ENCODE peak calls at places on chromosomes 7 and 10, in nine cellular contexts. X, Y, M, K, C, D, Z, I and Q are unnamed samples.

GRCh38 chr10:48187126-48187525 is 87.4 kb downstream of the FRMPD2 start:
- DNase-seq in X (no peak), Y (no peak), M (no peak), K (no peak), C (no peak), D (no peak), Z (no peak), I (no peak), Q (no peak)

GRCh38 chr10:6838118-6838517 is 258.0 kb upstream of the PRKCQ start:
- DNase-seq in X (peak; percentile 16), Y (no peak), M (no peak), K (no peak), C (no peak), D (no peak), Z (no peak), I (no peak), Q (no peak)

GRCh38 chr7:51644216-51644615 is 327.6 kb upstream of the COBL start:
- DNase-seq in X (no peak), Y (no peak), M (no peak), K (no peak), C (no peak), D (no peak), Z (no peak), I (no peak), Q (no peak)

GRCh38 chr10:50622497-50623298 is 1.1 kb downstream of the SGMS1 start:
- DNase-seq in X (peak; percentile 46), Y (peak; percentile 46), M (peak; percentile 50), K (peak; percentile 42), C (no peak), D (peak; percentile 25), Z (no peak), I (no peak), Q (no peak)

GRCh38 chr10:6513509-6513908 is 66.6 kb downstream of the PRKCQ start:
- DNase-seq in X (no peak), Y (no peak), M (no peak), K (no peak), C (no peak), D (no peak), Z (no peak), I (no peak), Q (no peak)

GRCh38 chr10:788796-789748 is 99.6 kb upstream of the DIP2C start:
- DNase-seq in X (peak; percentile 84), Y (no peak), M (peak; percentile 60), K (peak; percentile 79), C (peak; percentile 18), D (peak; percentile 78), Z (peak; percentile 20), I (peak; percentile 93), Q (no peak)

GRCh38 chr10:130775311-130775710 is 536.2 kb downstream of the TCERG1L start:
- DNase-seq in X (no peak), Y (no peak), M (no peak), K (no peak), C (no peak), D (no peak), Z (no peak), I (no peak), Q (no peak)

GRCh38 chr7:148276291-148277041 is 314.1 kb upstream of the C7orf33 start:
- DNase-seq in X (no peak), Y (no peak), M (no peak), K (no peak), C (no peak), D (no peak), Z (no peak), I (no peak), Q (no peak)

GRCh38 chr10:118412918-118413317 is 70.8 kb upstream of the FAM204A start:
- DNase-seq in X (no peak), Y (no peak), M (no peak), K (no peak), C (no peak), D (no peak), Z (no peak), I (no peak), Q (no peak)

GRCh38 chr7:151392426-151392825 is 17.4 kb downstream of the WDR86 start:
- DNase-seq in X (no peak), Y (no peak), M (no peak), K (no peak), C (no peak), D (no peak), Z (no peak), I (no peak), Q (no peak)

GRCh38 chr7:38002689-38003088 is 82.2 kb downstream of the EPDR1 start:
- DNase-seq in X (no peak), Y (no peak), M (no peak), K (no peak), C (no peak), D (no peak), Z (no peak), I (no peak), Q (no peak)

GRCh38 chr10:113616244-113617074 is 47.4 kb downstream of the NRAP start:
- DNase-seq in X (no peak), Y (no peak), M (no peak), K (no peak), C (peak; percentile 16), D (no peak), Z (no peak), I (no peak), Q (no peak)

GRCh38 chr10:27285093-27285492 is 44.5 kb upstream of the ACBD5 start:
- DNase-seq in X (no peak), Y (no peak), M (peak; percentile 2), K (peak; percentile 29), C (peak; percentile 8), D (peak; percentile 16), Z (no peak), I (no peak), Q (no peak)
- TF ChIP-seq CTCF in X (no peak), Y (peak; percentile 33), M (peak; percentile 31), K (peak; percentile 59), C (peak; percentile 38), D (no peak), Z (peak; percentile 24), I (no peak), Q (peak; percentile 22)

DNA sequence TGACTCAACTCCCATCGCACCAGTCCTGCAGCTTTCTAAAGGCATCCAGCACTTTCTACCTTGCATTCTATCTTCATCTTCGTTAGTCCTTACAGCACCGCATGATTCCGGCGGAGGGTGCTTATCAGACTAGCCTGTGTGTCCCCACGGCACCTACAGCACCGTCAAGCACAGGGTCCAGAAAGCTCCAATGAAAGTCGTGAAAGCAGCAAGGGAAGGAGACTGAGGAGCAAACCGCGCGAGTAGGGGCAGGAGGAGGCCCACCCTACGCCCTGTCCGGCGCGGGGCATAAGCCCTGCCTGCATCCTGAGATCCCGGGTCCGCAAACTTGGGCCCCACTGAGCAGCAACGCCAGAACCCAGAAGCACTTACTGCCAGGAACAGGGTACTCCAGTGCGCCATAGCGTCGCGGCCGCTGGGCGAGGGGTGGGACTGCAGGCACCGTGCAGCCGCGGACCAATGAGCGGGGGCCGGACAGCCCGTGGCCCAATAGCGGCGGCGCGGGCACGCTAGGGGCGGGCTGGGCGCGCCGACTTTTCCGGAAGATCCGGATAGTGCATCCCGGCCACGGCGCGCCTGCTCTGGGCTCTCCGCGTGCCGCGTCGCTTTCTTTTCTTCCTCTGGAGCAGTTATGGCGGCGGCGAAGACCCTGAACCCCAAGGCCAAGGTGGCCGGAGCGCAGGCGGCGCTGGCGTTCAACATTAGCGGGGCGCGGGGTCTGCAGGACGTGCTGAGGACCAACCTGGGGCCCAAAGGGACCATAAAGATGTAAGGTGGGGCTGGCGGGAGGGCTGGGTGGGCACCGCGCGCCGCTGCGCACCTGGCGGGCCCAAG is 122.1 kb upstream of the VKORC1L1 start:
- DNase-seq in X (peak; percentile 81), Y (peak; percentile 91), M (peak; percentile 84), K (peak; percentile 94), C (peak; percentile 60), D (peak; percentile 93), Z (peak; percentile 69), I (no peak), Q (peak; percentile 38)
- TF ChIP-seq CTCF in X (no peak), Y (no peak), M (no peak), K (peak; percentile 33), C (no peak), D (no peak), Z (no peak), I (no peak), Q (no peak)

GRCh38 chr7:92134271-92135099 is at the start of gene CYP51A1:
- DNase-seq in X (peak; percentile 86), Y (peak; percentile 93), M (peak; percentile 86), K (peak; percentile 94), C (peak; percentile 90), D (peak; percentile 89), Z (peak; percentile 72), I (no peak), Q (peak; percentile 35)
- TF ChIP-seq CTCF in X (no peak), Y (no peak), M (no peak), K (peak; percentile 21), C (no peak), D (no peak), Z (no peak), I (no peak), Q (peak; percentile 18)

GRCh38 chr10:21523557-21524008 is 1.9 kb downstream of the SKIDA1 start:
- DNase-seq in X (peak; percentile 62), Y (peak; percentile 40), M (peak; percentile 54), K (no peak), C (no peak), D (no peak), Z (no peak), I (no peak), Q (no peak)
- TF ChIP-seq CTCF in X (no peak), Y (no peak), M (no peak), K (no peak), C (no peak), D (no peak), Z (no peak), I (no peak), Q (no peak)

GRCh38 chr7:111755388-111755787 is 193.1 kb upstream of the IMMP2L start:
- DNase-seq in X (no peak), Y (no peak), M (no peak), K (no peak), C (no peak), D (no peak), Z (no peak), I (no peak), Q (no peak)

GRCh38 chr7:111758332-111758731 is 196.0 kb upstream of the IMMP2L start:
- DNase-seq in X (no peak), Y (no peak), M (no peak), K (no peak), C (no peak), D (no peak), Z (no peak), I (no peak), Q (no peak)

GRCh38 chr7:111760043-111760442 is 197.8 kb upstream of the IMMP2L start:
- DNase-seq in X (no peak), Y (no peak), M (no peak), K (no peak), C (no peak), D (no peak), Z (no peak), I (no peak), Q (no peak)

GRCh38 chr7:111753968-111754367 is 191.7 kb upstream of the IMMP2L start:
- DNase-seq in X (no peak), Y (no peak), M (peak; percentile 33), K (no peak), C (no peak), D (no peak), Z (no peak), I (no peak), Q (no peak)

GRCh38 chr7:111756687-111757178 is 194.4 kb upstream of the IMMP2L start:
- DNase-seq in X (peak; percentile 59), Y (peak; percentile 73), M (peak; percentile 82), K (no peak), C (no peak), D (peak; percentile 47), Z (peak; percentile 18), I (no peak), Q (no peak)
- TF ChIP-seq CTCF in X (no peak), Y (no peak), M (no peak), K (no peak), C (no peak), D (no peak), Z (no peak), I (no peak), Q (no peak)

GRCh38 chr10:126500866-126501265 is 112.6 kb upstream of the ADAM12 start:
- DNase-seq in X (no peak), Y (no peak), M (peak; percentile 56), K (no peak), C (no peak), D (no peak), Z (peak; percentile 27), I (no peak), Q (peak; percentile 45)
- TF ChIP-seq CTCF in X (no peak), Y (no peak), M (no peak), K (no peak), C (no peak), D (no peak), Z (peak; percentile 18), I (no peak), Q (no peak)